ENCODE peak calls at places on chromosomes 12 and 14, in six cellular contexts. One of them, this sample, is unnamed.

GRCh38 chr14:76918751-76919421 is 92.7 kb downstream of the LRRC74A start:
- DNase-seq in activated T-cell treated with anti-CD3 and anti-CD28 coated beads for 4 hours: no peak
- DNase-seq in GDM1: no peak
- DNase-seq in NCI-H1417 treated with DMSO at 0.1 percent for 48 hours: peak; percentile 42
- DNase-seq in BE2C: peak; percentile 87
- DNase-seq in psoas muscle: peak; percentile 97
- DNase-seq in this sample: peak; percentile 92

GRCh38 chr12:15225136-15225535 is 3.9 kb upstream of the RERG start:
- DNase-seq in activated T-cell treated with anti-CD3 and anti-CD28 coated beads for 4 hours: no peak
- DNase-seq in GDM1: no peak
- DNase-seq in NCI-H1417 treated with DMSO at 0.1 percent for 48 hours: no peak
- DNase-seq in BE2C: no peak
- DNase-seq in psoas muscle: no peak
- DNase-seq in this sample: no peak

GRCh38 chr12:31517994-31518393 is 72.9 kb downstream of the DENND5B start:
- DNase-seq in activated T-cell treated with anti-CD3 and anti-CD28 coated beads for 4 hours: no peak
- DNase-seq in GDM1: no peak
- DNase-seq in NCI-H1417 treated with DMSO at 0.1 percent for 48 hours: no peak
- DNase-seq in BE2C: no peak
- DNase-seq in psoas muscle: no peak
- DNase-seq in this sample: no peak

GRCh38 chr12:23708185-23708837 is 241.2 kb downstream of the SOX5 start:
- DNase-seq in activated T-cell treated with anti-CD3 and anti-CD28 coated beads for 4 hours: no peak
- DNase-seq in GDM1: no peak
- DNase-seq in NCI-H1417 treated with DMSO at 0.1 percent for 48 hours: no peak
- DNase-seq in BE2C: no peak
- DNase-seq in psoas muscle: no peak
- DNase-seq in this sample: no peak

GRCh38 chr14:31449971-31450610 is 7.2 kb downstream of the DTD2 start:
- DNase-seq in activated T-cell treated with anti-CD3 and anti-CD28 coated beads for 4 hours: no peak
- DNase-seq in GDM1: peak; percentile 3
- DNase-seq in NCI-H1417 treated with DMSO at 0.1 percent for 48 hours: peak; percentile 44
- DNase-seq in BE2C: no peak
- DNase-seq in psoas muscle: no peak
- DNase-seq in this sample: peak; percentile 3

GRCh38 chr12:107873223-107873622 is 98.7 kb downstream of the ASCL4 start:
- DNase-seq in activated T-cell treated with anti-CD3 and anti-CD28 coated beads for 4 hours: no peak
- DNase-seq in GDM1: no peak
- DNase-seq in NCI-H1417 treated with DMSO at 0.1 percent for 48 hours: no peak
- DNase-seq in BE2C: no peak
- DNase-seq in psoas muscle: no peak
- DNase-seq in this sample: no peak

GRCh38 chr12:29782285-29782820 is 1.4 kb downstream of the TMTC1 start:
- DNase-seq in activated T-cell treated with anti-CD3 and anti-CD28 coated beads for 4 hours: no peak
- DNase-seq in GDM1: no peak
- DNase-seq in NCI-H1417 treated with DMSO at 0.1 percent for 48 hours: no peak
- DNase-seq in BE2C: no peak
- DNase-seq in psoas muscle: no peak
- DNase-seq in this sample: peak; percentile 22

GRCh38 chr12:128267651-128268347 is 829 bp downstream of the TMEM132C start:
- DNase-seq in activated T-cell treated with anti-CD3 and anti-CD28 coated beads for 4 hours: no peak
- DNase-seq in GDM1: no peak
- DNase-seq in NCI-H1417 treated with DMSO at 0.1 percent for 48 hours: no peak
- DNase-seq in BE2C: no peak
- DNase-seq in psoas muscle: no peak
- DNase-seq in this sample: no peak

GRCh38 chr12:45801625-45802024 is 72.1 kb downstream of the ARID2 start:
- DNase-seq in activated T-cell treated with anti-CD3 and anti-CD28 coated beads for 4 hours: no peak
- DNase-seq in GDM1: no peak
- DNase-seq in NCI-H1417 treated with DMSO at 0.1 percent for 48 hours: no peak
- DNase-seq in BE2C: no peak
- DNase-seq in psoas muscle: no peak
- DNase-seq in this sample: no peak

GRCh38 chr12:52672321-52672933 is 7.8 kb downstream of the KRT1 start:
- DNase-seq in activated T-cell treated with anti-CD3 and anti-CD28 coated beads for 4 hours: no peak
- DNase-seq in GDM1: no peak
- DNase-seq in NCI-H1417 treated with DMSO at 0.1 percent for 48 hours: no peak
- DNase-seq in BE2C: no peak
- DNase-seq in psoas muscle: no peak
- DNase-seq in this sample: peak; percentile 92

GRCh38 chr14:90661881-90662280 is 154.3 kb downstream of the TTC7B start:
- DNase-seq in activated T-cell treated with anti-CD3 and anti-CD28 coated beads for 4 hours: no peak
- DNase-seq in GDM1: no peak
- DNase-seq in NCI-H1417 treated with DMSO at 0.1 percent for 48 hours: no peak
- DNase-seq in BE2C: no peak
- DNase-seq in psoas muscle: no peak
- DNase-seq in this sample: no peak

GRCh38 chr12:74537126-74537706 is 419 bp upstream of the ATXN7L3B start:
- DNase-seq in activated T-cell treated with anti-CD3 and anti-CD28 coated beads for 4 hours: no peak
- DNase-seq in GDM1: peak; percentile 23
- DNase-seq in NCI-H1417 treated with DMSO at 0.1 percent for 48 hours: peak; percentile 99
- DNase-seq in BE2C: no peak
- DNase-seq in psoas muscle: no peak
- DNase-seq in this sample: peak; percentile 62

GRCh38 chr14:32383337-32384009 is 54.4 kb downstream of the AKAP6 start:
- DNase-seq in activated T-cell treated with anti-CD3 and anti-CD28 coated beads for 4 hours: no peak
- DNase-seq in GDM1: no peak
- DNase-seq in NCI-H1417 treated with DMSO at 0.1 percent for 48 hours: no peak
- DNase-seq in BE2C: no peak
- DNase-seq in psoas muscle: no peak
- DNase-seq in this sample: no peak

GRCh38 chr14:49480053-49480452 is 106.1 kb downstream of the RPS29 start:
- DNase-seq in activated T-cell treated with anti-CD3 and anti-CD28 coated beads for 4 hours: no peak
- DNase-seq in GDM1: no peak
- DNase-seq in NCI-H1417 treated with DMSO at 0.1 percent for 48 hours: no peak
- DNase-seq in BE2C: no peak
- DNase-seq in psoas muscle: no peak
- DNase-seq in this sample: no peak

GRCh38 chr12:5514016-5514415 is 82.1 kb downstream of the NTF3 start:
- DNase-seq in activated T-cell treated with anti-CD3 and anti-CD28 coated beads for 4 hours: no peak
- DNase-seq in GDM1: no peak
- DNase-seq in NCI-H1417 treated with DMSO at 0.1 percent for 48 hours: no peak
- DNase-seq in BE2C: no peak
- DNase-seq in psoas muscle: no peak
- DNase-seq in this sample: no peak

GRCh38 chr12:56632701-56633464 is 2.8 kb upstream of the BAZ2A start:
- DNase-seq in activated T-cell treated with anti-CD3 and anti-CD28 coated beads for 4 hours: no peak
- DNase-seq in GDM1: no peak
- DNase-seq in NCI-H1417 treated with DMSO at 0.1 percent for 48 hours: no peak
- DNase-seq in BE2C: no peak
- DNase-seq in psoas muscle: no peak
- DNase-seq in this sample: no peak

GRCh38 chr12:74499192-74499591 is 38.4 kb upstream of the ATXN7L3B start:
- DNase-seq in activated T-cell treated with anti-CD3 and anti-CD28 coated beads for 4 hours: no peak
- DNase-seq in GDM1: no peak
- DNase-seq in NCI-H1417 treated with DMSO at 0.1 percent for 48 hours: no peak
- DNase-seq in BE2C: no peak
- DNase-seq in psoas muscle: no peak
- DNase-seq in this sample: no peak

GRCh38 chr14:98858561-98858960 is 413.4 kb downstream of the BCL11B start:
- DNase-seq in activated T-cell treated with anti-CD3 and anti-CD28 coated beads for 4 hours: no peak
- DNase-seq in GDM1: no peak
- DNase-seq in NCI-H1417 treated with DMSO at 0.1 percent for 48 hours: no peak
- DNase-seq in BE2C: no peak
- DNase-seq in psoas muscle: no peak
- DNase-seq in this sample: no peak

GRCh38 chr14:85131523-85131922 is 398.4 kb upstream of the FLRT2 start:
- DNase-seq in activated T-cell treated with anti-CD3 and anti-CD28 coated beads for 4 hours: no peak
- DNase-seq in GDM1: no peak
- DNase-seq in NCI-H1417 treated with DMSO at 0.1 percent for 48 hours: no peak
- DNase-seq in BE2C: no peak
- DNase-seq in psoas muscle: no peak
- DNase-seq in this sample: no peak

GRCh38 chr14:104644656-104645055 is 40.1 kb upstream of the TMEM179 start:
- DNase-seq in activated T-cell treated with anti-CD3 and anti-CD28 coated beads for 4 hours: no peak
- DNase-seq in GDM1: no peak
- DNase-seq in NCI-H1417 treated with DMSO at 0.1 percent for 48 hours: no peak
- DNase-seq in BE2C: no peak
- DNase-seq in psoas muscle: no peak
- DNase-seq in this sample: no peak

GRCh38 chr14:38137005-38137404 is 70.7 kb upstream of the SSTR1 start:
- DNase-seq in activated T-cell treated with anti-CD3 and anti-CD28 coated beads for 4 hours: no peak
- DNase-seq in GDM1: no peak
- DNase-seq in NCI-H1417 treated with DMSO at 0.1 percent for 48 hours: no peak
- DNase-seq in BE2C: no peak
- DNase-seq in psoas muscle: no peak
- DNase-seq in this sample: no peak

GRCh38 chr12:78146365-78146772 is 315.7 kb downstream of the NAV3 start:
- DNase-seq in activated T-cell treated with anti-CD3 and anti-CD28 coated beads for 4 hours: no peak
- DNase-seq in GDM1: no peak
- DNase-seq in NCI-H1417 treated with DMSO at 0.1 percent for 48 hours: peak; percentile 21
- DNase-seq in BE2C: no peak
- DNase-seq in psoas muscle: no peak
- DNase-seq in this sample: peak; percentile 10

GRCh38 chr12:131458931-131459575 is 251.8 kb upstream of the SFSWAP start:
- DNase-seq in activated T-cell treated with anti-CD3 and anti-CD28 coated beads for 4 hours: no peak
- DNase-seq in GDM1: no peak
- DNase-seq in NCI-H1417 treated with DMSO at 0.1 percent for 48 hours: no peak
- DNase-seq in BE2C: no peak
- DNase-seq in psoas muscle: no peak
- DNase-seq in this sample: no peak

GRCh38 chr12:38610808-38611350 is 294.3 kb downstream of the ALG10B start:
- DNase-seq in activated T-cell treated with anti-CD3 and anti-CD28 coated beads for 4 hours: no peak
- DNase-seq in GDM1: no peak
- DNase-seq in NCI-H1417 treated with DMSO at 0.1 percent for 48 hours: no peak
- DNase-seq in BE2C: no peak
- DNase-seq in psoas muscle: no peak
- DNase-seq in this sample: no peak

This sample was measured in A172.